ENCODE peak calls at places on chromosomes 7 and 10, in five cellular contexts. One of them, this sample, is unnamed.

GRCh38 chr10:119219747-119220320 is 12.5 kb downstream of the GRK5 start:
- DNase-seq in HepG2: no peak
- DNase-seq in GM12878: no peak
- DNase-seq in H1: no peak
- DNase-seq in K562: no peak
- DNase-seq in this sample: no peak

GRCh38 chr7:23121175-23121574 is 15.6 kb downstream of the KLHL7 start:
- DNase-seq in H1: no peak
- DNase-seq in HepG2: no peak
- DNase-seq in K562: no peak
- DNase-seq in GM12878: no peak
- DNase-seq in this sample: no peak

GRCh38 chr7:105826143-105826542 is 50.3 kb downstream of the ATXN7L1 start:
- DNase-seq in K562: no peak
- DNase-seq in HepG2: no peak
- DNase-seq in H1: no peak
- DNase-seq in GM12878: no peak
- DNase-seq in this sample: no peak

GRCh38 chr10:85032981-85033380 is 704.6 kb downstream of the CCSER2 start:
- DNase-seq in H1: no peak
- DNase-seq in HepG2: no peak
- DNase-seq in GM12878: no peak
- DNase-seq in K562: no peak
- DNase-seq in this sample: no peak

GRCh38 chr7:26549281-26549943 is 257.8 kb downstream of the SNX10 start:
- DNase-seq in K562: no peak
- DNase-seq in GM12878: no peak
- DNase-seq in HepG2: no peak
- DNase-seq in H1: no peak
- DNase-seq in this sample: no peak

GRCh38 chr10:102065561-102066420 is 642 bp downstream of the HPS6 start:
- DNase-seq in GM12878: no peak
- DNase-seq in H1: no peak
- DNase-seq in K562: no peak
- DNase-seq in HepG2: no peak
- DNase-seq in this sample: peak

GRCh38 chr10:128578766-128579165 is 452.5 kb upstream of the MKI67 start:
- DNase-seq in K562: no peak
- DNase-seq in GM12878: no peak
- DNase-seq in H1: no peak
- DNase-seq in HepG2: no peak
- DNase-seq in this sample: no peak

GRCh38 chr7:66150471-66150870 is 35.8 kb downstream of the CRCP start:
- DNase-seq in H1: no peak
- DNase-seq in K562: no peak
- DNase-seq in GM12878: no peak
- DNase-seq in HepG2: peak
- DNase-seq in this sample: no peak

GRCh38 chr7:17152698-17153097 is 145.8 kb upstream of the AHR start:
- DNase-seq in K562: no peak
- DNase-seq in HepG2: no peak
- DNase-seq in H1: no peak
- DNase-seq in GM12878: no peak
- DNase-seq in this sample: no peak

GRCh38 chr10:70119623-70120022 is 13.0 kb downstream of the AIFM2 start:
- DNase-seq in GM12878: no peak
- DNase-seq in K562: no peak
- DNase-seq in HepG2: no peak
- DNase-seq in H1: no peak
- DNase-seq in this sample: no peak

GRCh38 chr10:130764651-130765050 is 546.9 kb downstream of the TCERG1L start:
- DNase-seq in HepG2: no peak
- DNase-seq in K562: no peak
- DNase-seq in GM12878: no peak
- DNase-seq in H1: no peak
- DNase-seq in this sample: no peak

GRCh38 chr10:9342865-9343450 is 1288.5 kb downstream of the GATA3 start:
- DNase-seq in GM12878: no peak
- DNase-seq in H1: no peak
- DNase-seq in K562: no peak
- DNase-seq in HepG2: peak
- DNase-seq in this sample: peak

GRCh38 chr7:107014381-107015023 is 30.0 kb upstream of the PRKAR2B start:
- DNase-seq in H1: no peak
- DNase-seq in K562: no peak
- DNase-seq in HepG2: no peak
- DNase-seq in GM12878: no peak
- DNase-seq in this sample: no peak
- TF ChIP-seq KDM1A in H1: no peak
- TF ChIP-seq KDM1A in K562: no peak
- TF ChIP-seq KDM1A in HepG2: no peak
- TF ChIP-seq KDM1A in GM12878: no peak
- TF ChIP-seq KDM1A in this sample: no peak

GRCh38 chr7:97005764-97006145 is 402 bp downstream of the DLX6 start:
- DNase-seq in K562: no peak
- DNase-seq in GM12878: no peak
- DNase-seq in H1: no peak
- DNase-seq in HepG2: peak
- DNase-seq in this sample: no peak

GRCh38 chr7:97006146-97006950 is 995 bp downstream of the DLX6 start:
- DNase-seq in HepG2: peak
- DNase-seq in K562: no peak
- DNase-seq in H1: peak
- DNase-seq in GM12878: no peak
- DNase-seq in this sample: peak

GRCh38 chr7:97004237-97004930 is 969 bp upstream of the DLX6 start:
- DNase-seq in GM12878: no peak
- DNase-seq in H1: no peak
- DNase-seq in K562: no peak
- DNase-seq in HepG2: no peak
- DNase-seq in this sample: no peak

GRCh38 chr7:97003262-97004236 is 1.8 kb upstream of the DLX6 start:
- DNase-seq in GM12878: no peak
- DNase-seq in HepG2: no peak
- DNase-seq in H1: peak
- DNase-seq in K562: no peak
- DNase-seq in this sample: no peak

GRCh38 chr7:97004931-97005763 is at the start of gene DLX6:
- DNase-seq in GM12878: no peak
- DNase-seq in HepG2: peak
- DNase-seq in H1: peak
- DNase-seq in K562: no peak
- DNase-seq in this sample: peak
- TF ChIP-seq KDM1A in GM12878: no peak
- TF ChIP-seq KDM1A in HepG2: no peak
- TF ChIP-seq KDM1A in H1: peak
- TF ChIP-seq KDM1A in K562: no peak
- TF ChIP-seq KDM1A in this sample: no peak

DNA sequence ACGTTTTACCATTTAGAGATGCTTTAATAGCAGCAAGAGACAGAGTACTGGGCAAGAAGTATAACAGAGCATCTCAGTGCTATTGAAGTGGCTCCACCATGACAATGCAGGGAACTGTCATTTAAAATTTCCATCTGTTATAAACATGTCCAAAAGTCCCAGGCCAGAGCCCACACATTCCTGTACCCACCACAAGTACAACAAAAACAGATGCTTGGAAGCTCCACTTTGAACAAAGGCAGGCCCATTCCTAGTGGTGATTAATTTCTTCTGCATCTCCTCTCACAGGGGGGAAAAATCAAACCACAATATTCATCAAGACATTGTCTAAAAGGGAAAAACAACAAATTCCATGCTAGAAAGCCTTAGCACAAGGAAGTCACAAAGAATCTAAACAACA is 627.9 kb downstream of the PARD3 start:
- DNase-seq in K562: no peak
- DNase-seq in HepG2: no peak
- DNase-seq in H1: no peak
- DNase-seq in GM12878: no peak
- DNase-seq in this sample: no peak
- TF ChIP-seq KDM1A in K562: no peak
- TF ChIP-seq KDM1A in HepG2: no peak
- TF ChIP-seq KDM1A in H1: no peak
- TF ChIP-seq KDM1A in GM12878: no peak
- TF ChIP-seq KDM1A in this sample: no peak

GRCh38 chr7:74199551-74200355 is 10.1 kb upstream of the LAT2 start:
- DNase-seq in GM12878: no peak
- DNase-seq in H1: no peak
- DNase-seq in K562: no peak
- DNase-seq in HepG2: no peak
- DNase-seq in this sample: no peak

GRCh38 chr7:74207586-74207985 is 2.2 kb upstream of the LAT2 start:
- DNase-seq in GM12878: no peak
- DNase-seq in K562: no peak
- DNase-seq in HepG2: no peak
- DNase-seq in H1: no peak
- DNase-seq in this sample: no peak

GRCh38 chr7:74203956-74204615 is 5.7 kb upstream of the LAT2 start:
- DNase-seq in HepG2: no peak
- DNase-seq in H1: no peak
- DNase-seq in GM12878: no peak
- DNase-seq in K562: no peak
- DNase-seq in this sample: no peak

GRCh38 chr7:74206589-74207120 is 3.2 kb upstream of the LAT2 start:
- DNase-seq in GM12878: no peak
- DNase-seq in HepG2: peak
- DNase-seq in K562: peak
- DNase-seq in H1: peak
- DNase-seq in this sample: peak

DNA sequence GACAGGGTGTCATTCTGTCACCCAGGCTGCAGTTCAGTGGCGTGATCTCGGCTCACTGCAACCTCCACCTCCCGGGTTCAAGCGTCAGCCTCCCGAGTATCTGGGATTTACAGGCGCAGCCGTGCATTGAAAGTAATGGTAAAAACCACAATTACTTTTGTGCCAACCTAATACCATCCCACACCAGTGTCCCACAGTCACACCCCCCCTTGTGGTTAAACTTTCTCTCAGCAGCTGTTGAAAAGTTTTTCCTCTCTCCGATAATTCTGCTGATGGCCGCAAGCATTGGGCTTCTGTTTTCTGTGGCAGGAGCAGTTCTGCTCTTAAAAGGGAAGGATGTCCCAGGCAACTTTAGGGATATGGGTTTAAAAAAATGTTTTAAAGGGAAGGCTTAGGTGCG is 6.6 kb upstream of the LAT2 start:
- DNase-seq in HepG2: peak
- DNase-seq in GM12878: no peak
- DNase-seq in K562: no peak
- DNase-seq in H1: no peak
- DNase-seq in this sample: peak
- TF ChIP-seq KDM1A in HepG2: no peak
- TF ChIP-seq KDM1A in GM12878: no peak
- TF ChIP-seq KDM1A in K562: no peak
- TF ChIP-seq KDM1A in H1: no peak
- TF ChIP-seq KDM1A in this sample: no peak

DNA sequence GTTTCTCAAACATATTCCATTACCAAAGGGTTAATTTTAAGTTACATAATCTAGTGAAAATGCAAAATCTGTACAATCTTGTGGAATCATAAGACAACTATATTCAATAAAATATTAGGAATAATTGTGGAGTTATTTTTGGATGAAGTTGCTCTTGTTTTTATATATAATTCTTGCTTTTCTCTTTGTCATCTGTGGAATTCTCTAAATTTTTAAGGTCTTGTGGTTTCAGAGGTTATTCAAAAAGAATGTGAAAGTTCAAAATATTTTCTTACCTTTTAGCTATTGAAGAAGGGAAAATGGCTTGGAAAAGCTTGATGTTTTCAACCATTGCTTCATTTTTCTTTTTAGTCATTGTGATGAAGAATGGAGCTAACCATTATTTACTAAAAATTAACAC is 552.1 kb downstream of the TFEC start:
- DNase-seq in HepG2: no peak
- DNase-seq in K562: no peak
- DNase-seq in GM12878: no peak
- DNase-seq in H1: no peak
- DNase-seq in this sample: no peak
- TF ChIP-seq KDM1A in HepG2: no peak
- TF ChIP-seq KDM1A in K562: no peak
- TF ChIP-seq KDM1A in GM12878: no peak
- TF ChIP-seq KDM1A in H1: no peak
- TF ChIP-seq KDM1A in this sample: no peak

GRCh38 chr10:50316695-50317648 is 65.7 kb upstream of the ASAH2 start:
- DNase-seq in GM12878: no peak
- DNase-seq in K562: no peak
- DNase-seq in HepG2: no peak
- DNase-seq in H1: no peak
- DNase-seq in this sample: no peak
- TF ChIP-seq KDM1A in GM12878: no peak
- TF ChIP-seq KDM1A in K562: no peak
- TF ChIP-seq KDM1A in HepG2: no peak
- TF ChIP-seq KDM1A in H1: no peak
- TF ChIP-seq KDM1A in this sample: no peak

GRCh38 chr10:28317735-28318134 is 14.9 kb upstream of the MPP7 start:
- DNase-seq in HepG2: no peak
- DNase-seq in H1: no peak
- DNase-seq in GM12878: no peak
- DNase-seq in K562: no peak
- DNase-seq in this sample: no peak
- TF ChIP-seq KDM1A in HepG2: no peak
- TF ChIP-seq KDM1A in H1: no peak
- TF ChIP-seq KDM1A in GM12878: no peak
- TF ChIP-seq KDM1A in K562: no peak
- TF ChIP-seq KDM1A in this sample: no peak

GRCh38 chr7:79282882-79283602 is 170.4 kb downstream of the MAGI2 start:
- DNase-seq in HepG2: peak
- DNase-seq in H1: no peak
- DNase-seq in GM12878: no peak
- DNase-seq in K562: no peak
- DNase-seq in this sample: no peak
- TF ChIP-seq KDM1A in HepG2: no peak
- TF ChIP-seq KDM1A in H1: no peak
- TF ChIP-seq KDM1A in GM12878: no peak
- TF ChIP-seq KDM1A in K562: no peak
- TF ChIP-seq KDM1A in this sample: no peak